ENCODE peak calls at places on chromosomes 6 and 20, in ten cellular contexts. One of them, this sample, is unnamed.

GRCh38 chr20:10314198-10314597 is 95.6 kb downstream of the SNAP25 start:
- DNase-seq in GM04503: no peak
- DNase-seq in NCI-H2227 treated with DMSO at 0.1 percent for 48 hours: no peak
- DNase-seq in T follicular helper cell: no peak
- DNase-seq in choroid plexus epithelial cell: peak; percentile 88
- DNase-seq in ovary: no peak
- DNase-seq in fibroblast of lung: peak; percentile 88
- DNase-seq in IMR-90: peak; percentile 79
- DNase-seq in HCEC 1CT: no peak
- DNase-seq in PC-3: no peak
- DNase-seq in this sample: no peak

GRCh38 chr6:139370047-139370706 is 4.3 kb downstream of the CITED2 start:
- DNase-seq in choroid plexus epithelial cell: peak; percentile 94
- DNase-seq in GM04503: peak; percentile 82
- DNase-seq in ovary: no peak
- DNase-seq in IMR-90: peak; percentile 72
- DNase-seq in T follicular helper cell: no peak
- DNase-seq in fibroblast of lung: peak; percentile 93
- DNase-seq in HCEC 1CT: peak; percentile 87
- DNase-seq in PC-3: peak; percentile 12
- DNase-seq in NCI-H2227 treated with DMSO at 0.1 percent for 48 hours: no peak
- DNase-seq in this sample: no peak

GRCh38 chr20:61682114-61682997 is 383.3 kb downstream of the TAF4 start:
- DNase-seq in HCEC 1CT: no peak
- DNase-seq in choroid plexus epithelial cell: no peak
- DNase-seq in GM04503: no peak
- DNase-seq in ovary: no peak
- DNase-seq in fibroblast of lung: no peak
- DNase-seq in T follicular helper cell: no peak
- DNase-seq in IMR-90: no peak
- DNase-seq in PC-3: no peak
- DNase-seq in NCI-H2227 treated with DMSO at 0.1 percent for 48 hours: no peak
- DNase-seq in this sample: no peak

GRCh38 chr6:133248241-133249001 is 7.3 kb downstream of the EYA4 start:
- DNase-seq in GM04503: no peak
- DNase-seq in NCI-H2227 treated with DMSO at 0.1 percent for 48 hours: no peak
- DNase-seq in PC-3: peak; percentile 88
- DNase-seq in T follicular helper cell: no peak
- DNase-seq in HCEC 1CT: peak; percentile 95
- DNase-seq in choroid plexus epithelial cell: peak; percentile 72
- DNase-seq in ovary: no peak
- DNase-seq in fibroblast of lung: peak; percentile 88
- DNase-seq in IMR-90: peak; percentile 96
- DNase-seq in this sample: no peak

GRCh38 chr6:85867595-85867994 is 224.9 kb upstream of the SYNCRIP start:
- DNase-seq in HCEC 1CT: no peak
- DNase-seq in choroid plexus epithelial cell: no peak
- DNase-seq in ovary: no peak
- DNase-seq in NCI-H2227 treated with DMSO at 0.1 percent for 48 hours: no peak
- DNase-seq in T follicular helper cell: no peak
- DNase-seq in fibroblast of lung: no peak
- DNase-seq in PC-3: no peak
- DNase-seq in IMR-90: no peak
- DNase-seq in GM04503: no peak
- DNase-seq in this sample: no peak

GRCh38 chr20:6265204-6265904 is 142.5 kb upstream of the FERMT1 start:
- DNase-seq in PC-3: peak; percentile 72
- DNase-seq in T follicular helper cell: no peak
- DNase-seq in ovary: no peak
- DNase-seq in GM04503: peak; percentile 5
- DNase-seq in choroid plexus epithelial cell: peak; percentile 93
- DNase-seq in fibroblast of lung: peak; percentile 89
- DNase-seq in HCEC 1CT: peak; percentile 68
- DNase-seq in IMR-90: peak; percentile 73
- DNase-seq in NCI-H2227 treated with DMSO at 0.1 percent for 48 hours: peak; percentile 26
- DNase-seq in this sample: no peak

GRCh38 chr6:140385686-140386085 is 1011.2 kb upstream of the CITED2 start:
- DNase-seq in ovary: no peak
- DNase-seq in GM04503: no peak
- DNase-seq in choroid plexus epithelial cell: no peak
- DNase-seq in T follicular helper cell: no peak
- DNase-seq in NCI-H2227 treated with DMSO at 0.1 percent for 48 hours: no peak
- DNase-seq in HCEC 1CT: no peak
- DNase-seq in IMR-90: peak; percentile 14
- DNase-seq in fibroblast of lung: no peak
- DNase-seq in PC-3: no peak
- DNase-seq in this sample: no peak

GRCh38 chr6:70709826-70710225 is 42.1 kb downstream of the SMAP1 start:
- DNase-seq in fibroblast of lung: peak; percentile 82
- DNase-seq in HCEC 1CT: peak; percentile 80
- DNase-seq in PC-3: peak; percentile 76
- DNase-seq in ovary: no peak
- DNase-seq in NCI-H2227 treated with DMSO at 0.1 percent for 48 hours: no peak
- DNase-seq in T follicular helper cell: no peak
- DNase-seq in choroid plexus epithelial cell: peak; percentile 79
- DNase-seq in IMR-90: peak; percentile 90
- DNase-seq in GM04503: peak; percentile 23
- DNase-seq in this sample: no peak

GRCh38 chr6:451847-452246 is 60.3 kb downstream of the IRF4 start:
- DNase-seq in PC-3: no peak
- DNase-seq in choroid plexus epithelial cell: no peak
- DNase-seq in HCEC 1CT: no peak
- DNase-seq in T follicular helper cell: no peak
- DNase-seq in ovary: no peak
- DNase-seq in NCI-H2227 treated with DMSO at 0.1 percent for 48 hours: no peak
- DNase-seq in GM04503: no peak
- DNase-seq in IMR-90: no peak
- DNase-seq in fibroblast of lung: no peak
- DNase-seq in this sample: no peak

GRCh38 chr6:168834188-168834587 is 393.2 kb downstream of the SMOC2 start:
- DNase-seq in choroid plexus epithelial cell: no peak
- DNase-seq in T follicular helper cell: no peak
- DNase-seq in GM04503: no peak
- DNase-seq in IMR-90: no peak
- DNase-seq in PC-3: no peak
- DNase-seq in fibroblast of lung: no peak
- DNase-seq in HCEC 1CT: no peak
- DNase-seq in ovary: no peak
- DNase-seq in NCI-H2227 treated with DMSO at 0.1 percent for 48 hours: no peak
- DNase-seq in this sample: no peak

GRCh38 chr6:43268348-43268685 is 25.0 kb downstream of the TTBK1 start:
- DNase-seq in NCI-H2227 treated with DMSO at 0.1 percent for 48 hours: no peak
- DNase-seq in GM04503: no peak
- DNase-seq in ovary: no peak
- DNase-seq in PC-3: no peak
- DNase-seq in IMR-90: no peak
- DNase-seq in T follicular helper cell: no peak
- DNase-seq in choroid plexus epithelial cell: no peak
- DNase-seq in HCEC 1CT: no peak
- DNase-seq in fibroblast of lung: no peak
- DNase-seq in this sample: no peak

GRCh38 chr6:26126394-26127221 is 39.4 kb downstream of the HFE start:
- DNase-seq in T follicular helper cell: no peak
- DNase-seq in NCI-H2227 treated with DMSO at 0.1 percent for 48 hours: no peak
- DNase-seq in PC-3: peak; percentile 21
- DNase-seq in IMR-90: peak; percentile 43
- DNase-seq in fibroblast of lung: peak; percentile 55
- DNase-seq in HCEC 1CT: peak; percentile 40
- DNase-seq in ovary: no peak
- DNase-seq in choroid plexus epithelial cell: peak; percentile 43
- DNase-seq in GM04503: no peak
- DNase-seq in this sample: no peak

GRCh38 chr20:57428611-57429496 is 37.7 kb downstream of the RBM38 start:
- DNase-seq in T follicular helper cell: no peak
- DNase-seq in choroid plexus epithelial cell: no peak
- DNase-seq in HCEC 1CT: no peak
- DNase-seq in IMR-90: no peak
- DNase-seq in PC-3: no peak
- DNase-seq in NCI-H2227 treated with DMSO at 0.1 percent for 48 hours: no peak
- DNase-seq in ovary: no peak
- DNase-seq in GM04503: no peak
- DNase-seq in fibroblast of lung: no peak
- DNase-seq in this sample: no peak

GRCh38 chr6:167706313-167707109 is 120.2 kb upstream of the AFDN start:
- DNase-seq in NCI-H2227 treated with DMSO at 0.1 percent for 48 hours: no peak
- DNase-seq in IMR-90: no peak
- DNase-seq in ovary: no peak
- DNase-seq in HCEC 1CT: no peak
- DNase-seq in fibroblast of lung: no peak
- DNase-seq in GM04503: no peak
- DNase-seq in T follicular helper cell: peak; percentile 34
- DNase-seq in PC-3: no peak
- DNase-seq in choroid plexus epithelial cell: no peak
- DNase-seq in this sample: no peak

GRCh38 chr6:40425192-40425919 is 161.8 kb downstream of the LRFN2 start:
- DNase-seq in NCI-H2227 treated with DMSO at 0.1 percent for 48 hours: no peak
- DNase-seq in GM04503: no peak
- DNase-seq in IMR-90: no peak
- DNase-seq in choroid plexus epithelial cell: no peak
- DNase-seq in fibroblast of lung: no peak
- DNase-seq in T follicular helper cell: no peak
- DNase-seq in HCEC 1CT: no peak
- DNase-seq in PC-3: no peak
- DNase-seq in ovary: no peak
- DNase-seq in this sample: no peak

GRCh38 chr6:409370-409972 is 17.9 kb downstream of the IRF4 start:
- DNase-seq in GM04503: no peak
- DNase-seq in T follicular helper cell: no peak
- DNase-seq in IMR-90: no peak
- DNase-seq in fibroblast of lung: no peak
- DNase-seq in PC-3: no peak
- DNase-seq in NCI-H2227 treated with DMSO at 0.1 percent for 48 hours: no peak
- DNase-seq in choroid plexus epithelial cell: no peak
- DNase-seq in HCEC 1CT: no peak
- DNase-seq in ovary: no peak
- DNase-seq in this sample: no peak